ENCODE peak calls at places on chromosomes 11 and 22, in five cellular contexts. A is dorsolateral prefrontal cortex; U is activated T-helper 1 cell treated with anti-CD3 and anti-CD28 coated beads, Interleukin-12 subunit alpha, Interleukin-12 subunit beta, Interleukin-2, Interleukin-4 antibody, amounts not matched to agents 30 ng/mL and 10 ng/mL and 1 ng/mL, durations not matched to agents 14 hours and 24 hours and 36 hours; W is ACHN; Q is NCI-H2081. D is an unnamed sample.
A peak's percentile ranks its signal among the peaks of the same experiment; 100 is the strongest.

GRCh38 chr11:93952082-93952780 is 68.9 kb upstream of the HEPHL1 start:
- DNase-seq in W (no peak), Q (no peak), A (no peak), U (no peak), D (no peak)

GRCh38 chr11:108628326-108628725 is 34.8 kb upstream of the EXPH5 start:
- DNase-seq in Q (no peak), W (no peak), U (no peak), A (no peak), D (no peak)

GRCh38 chr11:83971063-83971462 is 684.9 kb upstream of the CCDC90B start:
- DNase-seq in U (no peak), Q (peak; percentile 13), W (no peak), A (peak; percentile 40), D (no peak)

GRCh38 chr11:70111269-70112016 is 33.3 kb downstream of the ANO1 start:
- DNase-seq in Q (no peak), A (no peak), U (no peak), W (peak; percentile 9), D (no peak)

GRCh38 chr22:22941831-22942510 is 54.4 kb downstream of the IGLL5 start:
- DNase-seq in A (no peak), Q (no peak), W (no peak), U (no peak), D (no peak)

GRCh38 chr22:43879901-43880742 is 11.7 kb downstream of the PNPLA5 start:
- DNase-seq in U (no peak), Q (no peak), A (no peak), W (no peak), D (no peak)

GRCh38 chr22:23781533-23781932 is 5.2 kb upstream of the SMARCB1 start:
- DNase-seq in Q (no peak), A (peak; percentile 44), U (no peak), W (peak; percentile 35), D (peak; percentile 10)

GRCh38 chr22:38843201-38843715 is 570 bp downstream of the NPTXR start:
- DNase-seq in A (no peak), Q (peak; percentile 57), U (peak; percentile 44), W (peak; percentile 70), D (no peak)

GRCh38 chr11:133518702-133519264 is 13.5 kb downstream of the OPCML start:
- DNase-seq in Q (no peak), U (no peak), W (no peak), A (no peak), D (no peak)

GRCh38 chr22:39254789-39255298 is 10.1 kb upstream of the PDGFB start:
- DNase-seq in Q (no peak), A (no peak), W (peak; percentile 57), U (peak; percentile 75), D (no peak)

GRCh38 chr22:34344702-34345101 is 424.4 kb upstream of the LARGE1 start:
- DNase-seq in Q (no peak), U (no peak), A (no peak), W (no peak), D (no peak)

GRCh38 chr11:122578168-122578825 is 77.2 kb upstream of the UBASH3B start:
- DNase-seq in U (no peak), A (no peak), W (no peak), Q (no peak), D (no peak)

GRCh38 chr11:126438691-126439090 is 83.2 kb downstream of the ST3GAL4 start:
- DNase-seq in Q (no peak), U (no peak), A (no peak), W (no peak), D (no peak)

GRCh38 chr22:22616636-22617035 is 27.8 kb upstream of the GGTLC2 start:
- DNase-seq in Q (no peak), A (no peak), W (no peak), U (peak; percentile 18), D (no peak)

GRCh38 chr22:47148956-47149748 is 386.7 kb downstream of the TBC1D22A start:
- DNase-seq in A (no peak), W (no peak), Q (no peak), U (no peak), D (no peak)

GRCh38 chr11:118415739-118416068 is 14.3 kb downstream of the ATP5MG start:
- DNase-seq in W (peak; percentile 89), A (no peak), U (peak; percentile 14), Q (no peak), D (no peak)

GRCh38 chr11:117058761-117059233 is 39.4 kb downstream of the SIK3 start:
- DNase-seq in Q (no peak), W (no peak), U (no peak), A (peak; percentile 49), D (peak; percentile 9)

GRCh38 chr22:42994917-42995562 is 19.9 kb downstream of the PACSIN2 start:
- DNase-seq in A (peak; percentile 52), U (no peak), Q (no peak), W (peak; percentile 82), D (no peak)

GRCh38 chr22:41128606-41129005 is 36.2 kb downstream of the EP300 start:
- DNase-seq in U (no peak), A (no peak), W (no peak), Q (no peak), D (no peak)

GRCh38 chr11:41612415-41612814 is 153.0 kb upstream of the LRRC4C start:
- DNase-seq in U (no peak), W (peak; percentile 18), Q (no peak), A (no peak), D (no peak)

GRCh38 chr11:115334932-115335788 is 169.1 kb downstream of the CADM1 start:
- DNase-seq in Q (peak; percentile 54), U (no peak), W (peak; percentile 36), A (no peak), D (no peak)

GRCh38 chr11:2534131-2534956 is 89.5 kb downstream of the KCNQ1 start:
- DNase-seq in U (no peak), Q (no peak), A (no peak), W (no peak), D (no peak)

GRCh38 chr11:47905358-47906059 is 57.4 kb upstream of the NUP160 start:
- DNase-seq in W (no peak), U (no peak), Q (no peak), A (no peak), D (no peak)

GRCh38 chr11:83156996-83157754 is at the start of gene PCF11:
- DNase-seq in Q (no peak), A (peak; percentile 100), U (peak; percentile 2), W (no peak), D (peak; percentile 65)

D was measured in C1 segment of cervical spinal cord.